ENCODE peak calls at places on chromosomes 4 and X, in seven cellular contexts. One of them, this sample, is unnamed.

GRCh38 chrX:53682885-53683555 is 3.5 kb downstream of the HUWE1 start:
- DNase-seq in gastrocnemius medialis: peak; percentile 40
- DNase-seq in body of pancreas: peak; percentile 25
- DNase-seq in upper lobe of left lung: peak; percentile 45
- DNase-seq in A549: peak; percentile 46
- DNase-seq in spleen: no peak
- DNase-seq in prostate gland: no peak
- DNase-seq in this sample: peak; percentile 74

GRCh38 chr4:85489273-85489672 is 14.3 kb downstream of the ARHGAP24 start:
- DNase-seq in gastrocnemius medialis: no peak
- DNase-seq in body of pancreas: no peak
- DNase-seq in upper lobe of left lung: no peak
- DNase-seq in A549: peak; percentile 54
- DNase-seq in spleen: no peak
- DNase-seq in prostate gland: no peak
- DNase-seq in this sample: no peak

GRCh38 chr4:26791346-26791745 is 69.3 kb upstream of the STIM2 start:
- DNase-seq in gastrocnemius medialis: no peak
- DNase-seq in body of pancreas: no peak
- DNase-seq in upper lobe of left lung: no peak
- DNase-seq in A549: no peak
- DNase-seq in spleen: no peak
- DNase-seq in prostate gland: no peak
- DNase-seq in this sample: no peak

GRCh38 chr4:159278399-159278798 is 175.5 kb downstream of the RAPGEF2 start:
- DNase-seq in gastrocnemius medialis: no peak
- DNase-seq in body of pancreas: no peak
- DNase-seq in upper lobe of left lung: no peak
- DNase-seq in A549: no peak
- DNase-seq in spleen: no peak
- DNase-seq in prostate gland: no peak
- DNase-seq in this sample: no peak

GRCh38 chr4:186979966-186980745 is 256.5 kb upstream of the FAT1 start:
- DNase-seq in gastrocnemius medialis: no peak
- DNase-seq in body of pancreas: no peak
- DNase-seq in upper lobe of left lung: no peak
- DNase-seq in A549: no peak
- DNase-seq in spleen: no peak
- DNase-seq in prostate gland: no peak
- DNase-seq in this sample: no peak

GRCh38 chrX:154735695-154736393 is 15.0 kb downstream of the GAB3 start:
- DNase-seq in gastrocnemius medialis: peak; percentile 53
- DNase-seq in body of pancreas: peak; percentile 58
- DNase-seq in upper lobe of left lung: peak; percentile 65
- DNase-seq in A549: no peak
- DNase-seq in spleen: no peak
- DNase-seq in prostate gland: no peak
- DNase-seq in this sample: no peak

GRCh38 chrX:71367396-71367795 is 1.2 kb downstream of the TAF1 start:
- DNase-seq in gastrocnemius medialis: no peak
- DNase-seq in body of pancreas: no peak
- DNase-seq in upper lobe of left lung: no peak
- DNase-seq in A549: no peak
- DNase-seq in spleen: no peak
- DNase-seq in prostate gland: no peak
- DNase-seq in this sample: no peak

GRCh38 chr4:21476753-21477152 is 471.8 kb downstream of the KCNIP4 start:
- DNase-seq in gastrocnemius medialis: no peak
- DNase-seq in body of pancreas: no peak
- DNase-seq in upper lobe of left lung: no peak
- DNase-seq in A549: no peak
- DNase-seq in spleen: no peak
- DNase-seq in prostate gland: no peak
- DNase-seq in this sample: no peak

GRCh38 chrX:38558681-38559080 is 2.7 kb upstream of the TSPAN7 start:
- DNase-seq in gastrocnemius medialis: no peak
- DNase-seq in body of pancreas: no peak
- DNase-seq in upper lobe of left lung: no peak
- DNase-seq in A549: no peak
- DNase-seq in spleen: no peak
- DNase-seq in prostate gland: no peak
- DNase-seq in this sample: no peak

GRCh38 chr4:53786632-53787031 is 195.3 kb upstream of the LNX1 start:
- DNase-seq in gastrocnemius medialis: no peak
- DNase-seq in body of pancreas: peak; percentile 10
- DNase-seq in upper lobe of left lung: no peak
- DNase-seq in A549: no peak
- DNase-seq in spleen: no peak
- DNase-seq in prostate gland: no peak
- DNase-seq in this sample: no peak

GRCh38 chr4:153637201-153637600 is 46.9 kb upstream of the TLR2 start:
- DNase-seq in gastrocnemius medialis: no peak
- DNase-seq in body of pancreas: no peak
- DNase-seq in upper lobe of left lung: no peak
- DNase-seq in A549: no peak
- DNase-seq in spleen: no peak
- DNase-seq in prostate gland: no peak
- DNase-seq in this sample: no peak

GRCh38 chr4:159966741-159967140 is 863.9 kb downstream of the RAPGEF2 start:
- DNase-seq in gastrocnemius medialis: no peak
- DNase-seq in body of pancreas: no peak
- DNase-seq in upper lobe of left lung: no peak
- DNase-seq in A549: no peak
- DNase-seq in spleen: no peak
- DNase-seq in prostate gland: no peak
- DNase-seq in this sample: no peak

GRCh38 chrX:77949840-77950239 is 19.6 kb downstream of the PGAM4 start:
- DNase-seq in gastrocnemius medialis: no peak
- DNase-seq in body of pancreas: peak; percentile 6
- DNase-seq in upper lobe of left lung: peak; percentile 54
- DNase-seq in A549: no peak
- DNase-seq in spleen: no peak
- DNase-seq in prostate gland: peak; percentile 24
- DNase-seq in this sample: no peak

GRCh38 chr4:184238072-184238743 is 20.5 kb upstream of the ENPP6 start:
- DNase-seq in gastrocnemius medialis: no peak
- DNase-seq in body of pancreas: no peak
- DNase-seq in upper lobe of left lung: no peak
- DNase-seq in A549: no peak
- DNase-seq in spleen: no peak
- DNase-seq in prostate gland: no peak
- DNase-seq in this sample: peak; percentile 11

GRCh38 chr4:82797048-82797590 is 1.5 kb downstream of the SCD5 start:
- DNase-seq in gastrocnemius medialis: no peak
- DNase-seq in body of pancreas: no peak
- DNase-seq in upper lobe of left lung: no peak
- DNase-seq in A549: no peak
- DNase-seq in spleen: no peak
- DNase-seq in prostate gland: no peak
- DNase-seq in this sample: no peak

GRCh38 chr4:46946914-46947313 is 37.9 kb upstream of the COX7B2 start:
- DNase-seq in gastrocnemius medialis: no peak
- DNase-seq in body of pancreas: no peak
- DNase-seq in upper lobe of left lung: no peak
- DNase-seq in A549: no peak
- DNase-seq in spleen: no peak
- DNase-seq in prostate gland: no peak
- DNase-seq in this sample: no peak

GRCh38 chr4:87848622-87849351 is 16.0 kb downstream of the MEPE start:
- DNase-seq in gastrocnemius medialis: peak; percentile 18
- DNase-seq in body of pancreas: peak; percentile 72
- DNase-seq in upper lobe of left lung: peak; percentile 55
- DNase-seq in A549: peak; percentile 15
- DNase-seq in spleen: no peak
- DNase-seq in prostate gland: peak; percentile 59
- DNase-seq in this sample: peak; percentile 65

GRCh38 chr4:181909368-181909767 is 333.8 kb upstream of the TENM3 start:
- DNase-seq in gastrocnemius medialis: no peak
- DNase-seq in body of pancreas: no peak
- DNase-seq in upper lobe of left lung: no peak
- DNase-seq in A549: no peak
- DNase-seq in spleen: no peak
- DNase-seq in prostate gland: no peak
- DNase-seq in this sample: no peak

GRCh38 chrX:38982370-38982769 is 181.1 kb downstream of the MID1IP1 start:
- DNase-seq in gastrocnemius medialis: no peak
- DNase-seq in body of pancreas: no peak
- DNase-seq in upper lobe of left lung: no peak
- DNase-seq in A549: no peak
- DNase-seq in spleen: no peak
- DNase-seq in prostate gland: no peak
- DNase-seq in this sample: no peak

GRCh38 chr4:53886090-53886489 is 178.3 kb downstream of the CHIC2 start:
- DNase-seq in gastrocnemius medialis: no peak
- DNase-seq in body of pancreas: peak; percentile 7
- DNase-seq in upper lobe of left lung: no peak
- DNase-seq in A549: no peak
- DNase-seq in spleen: no peak
- DNase-seq in prostate gland: no peak
- DNase-seq in this sample: no peak

GRCh38 chr4:138192113-138192512 is 50.0 kb downstream of the SLC7A11 start:
- DNase-seq in gastrocnemius medialis: no peak
- DNase-seq in body of pancreas: no peak
- DNase-seq in upper lobe of left lung: no peak
- DNase-seq in A549: peak; percentile 31
- DNase-seq in spleen: no peak
- DNase-seq in prostate gland: no peak
- DNase-seq in this sample: no peak

GRCh38 chrX:65706041-65706828 is 38.8 kb downstream of the MSN start:
- DNase-seq in gastrocnemius medialis: peak; percentile 9
- DNase-seq in body of pancreas: peak; percentile 37
- DNase-seq in upper lobe of left lung: peak; percentile 63
- DNase-seq in A549: peak; percentile 30
- DNase-seq in spleen: no peak
- DNase-seq in prostate gland: no peak
- DNase-seq in this sample: no peak

GRCh38 chrX:12970691-12971202 is 4.2 kb upstream of the TMSB4X start:
- DNase-seq in gastrocnemius medialis: no peak
- DNase-seq in body of pancreas: peak; percentile 69
- DNase-seq in upper lobe of left lung: peak; percentile 60
- DNase-seq in A549: no peak
- DNase-seq in spleen: peak; percentile 64
- DNase-seq in prostate gland: no peak
- DNase-seq in this sample: peak; percentile 50

GRCh38 chrX:132227383-132228112 is 8.3 kb upstream of the RAP2C start:
- DNase-seq in gastrocnemius medialis: peak; percentile 55
- DNase-seq in body of pancreas: no peak
- DNase-seq in upper lobe of left lung: no peak
- DNase-seq in A549: no peak
- DNase-seq in spleen: no peak
- DNase-seq in prostate gland: no peak
- DNase-seq in this sample: no peak

GRCh38 chr4:72971572-72971971 is 97.9 kb downstream of the COX18 start:
- DNase-seq in gastrocnemius medialis: no peak
- DNase-seq in body of pancreas: no peak
- DNase-seq in upper lobe of left lung: no peak
- DNase-seq in A549: no peak
- DNase-seq in spleen: no peak
- DNase-seq in prostate gland: no peak
- DNase-seq in this sample: no peak

GRCh38 chrX:140393507-140393906 is 111.4 kb downstream of the SOX3 start:
- DNase-seq in gastrocnemius medialis: no peak
- DNase-seq in body of pancreas: no peak
- DNase-seq in upper lobe of left lung: no peak
- DNase-seq in A549: no peak
- DNase-seq in spleen: no peak
- DNase-seq in prostate gland: no peak
- DNase-seq in this sample: no peak

GRCh38 chr4:81789741-81790402 is 318.2 kb upstream of the RASGEF1B start:
- DNase-seq in gastrocnemius medialis: no peak
- DNase-seq in body of pancreas: no peak
- DNase-seq in upper lobe of left lung: no peak
- DNase-seq in A549: no peak
- DNase-seq in spleen: no peak
- DNase-seq in prostate gland: no peak
- DNase-seq in this sample: peak; percentile 38

GRCh38 chr4:86306816-86307215 is 53.0 kb downstream of the MAPK10 start:
- DNase-seq in gastrocnemius medialis: no peak
- DNase-seq in body of pancreas: no peak
- DNase-seq in upper lobe of left lung: no peak
- DNase-seq in A549: no peak
- DNase-seq in spleen: no peak
- DNase-seq in prostate gland: no peak
- DNase-seq in this sample: no peak

GRCh38 chr4:121165206-121165605 is 1.1 kb upstream of the TNIP3 start:
- DNase-seq in gastrocnemius medialis: no peak
- DNase-seq in body of pancreas: no peak
- DNase-seq in upper lobe of left lung: no peak
- DNase-seq in A549: no peak
- DNase-seq in spleen: no peak
- DNase-seq in prostate gland: no peak
- DNase-seq in this sample: no peak

GRCh38 chrX:9677098-9677739 is 88.4 kb downstream of the GPR143 start:
- DNase-seq in gastrocnemius medialis: no peak
- DNase-seq in body of pancreas: peak; percentile 3
- DNase-seq in upper lobe of left lung: no peak
- DNase-seq in A549: no peak
- DNase-seq in spleen: no peak
- DNase-seq in prostate gland: peak; percentile 25
- DNase-seq in this sample: no peak

GRCh38 chr4:56530269-56531148 is 24.9 kb downstream of the ARL9 start:
- DNase-seq in gastrocnemius medialis: peak; percentile 63
- DNase-seq in body of pancreas: peak; percentile 84
- DNase-seq in upper lobe of left lung: peak; percentile 89
- DNase-seq in A549: peak; percentile 38
- DNase-seq in spleen: peak; percentile 92
- DNase-seq in prostate gland: peak; percentile 81
- DNase-seq in this sample: peak; percentile 96
- TF ChIP-seq POLR2A in gastrocnemius medialis: no peak
- TF ChIP-seq POLR2A in body of pancreas: no peak
- TF ChIP-seq POLR2A in upper lobe of left lung: no peak
- TF ChIP-seq POLR2A in A549: peak; percentile 44
- TF ChIP-seq POLR2A in spleen: no peak
- TF ChIP-seq POLR2A in prostate gland: no peak
- TF ChIP-seq POLR2A in this sample: peak; percentile 88

GRCh38 chr4:102501176-102501634 is at the start of gene NFKB1:
- DNase-seq in gastrocnemius medialis: peak; percentile 66
- DNase-seq in body of pancreas: peak; percentile 82
- DNase-seq in upper lobe of left lung: peak; percentile 79
- DNase-seq in A549: no peak
- DNase-seq in spleen: peak; percentile 94
- DNase-seq in prostate gland: peak; percentile 47
- DNase-seq in this sample: peak; percentile 83
- TF ChIP-seq POLR2A in gastrocnemius medialis: no peak
- TF ChIP-seq POLR2A in body of pancreas: peak; percentile 77
- TF ChIP-seq POLR2A in upper lobe of left lung: no peak
- TF ChIP-seq POLR2A in A549: peak; percentile 31
- TF ChIP-seq POLR2A in spleen: no peak
- TF ChIP-seq POLR2A in prostate gland: no peak
- TF ChIP-seq POLR2A in this sample: no peak

GRCh38 chrX:110002300-110003166 is at the start of gene TMEM164:
- DNase-seq in gastrocnemius medialis: peak; percentile 78
- DNase-seq in body of pancreas: peak; percentile 82
- DNase-seq in upper lobe of left lung: peak; percentile 84
- DNase-seq in A549: peak; percentile 69
- DNase-seq in spleen: peak; percentile 96
- DNase-seq in prostate gland: peak; percentile 69
- DNase-seq in this sample: peak; percentile 90
- TF ChIP-seq POLR2A in gastrocnemius medialis: peak; percentile 46
- TF ChIP-seq POLR2A in body of pancreas: peak; percentile 55
- TF ChIP-seq POLR2A in upper lobe of left lung: peak; percentile 66
- TF ChIP-seq POLR2A in A549: peak; percentile 83
- TF ChIP-seq POLR2A in spleen: no peak
- TF ChIP-seq POLR2A in prostate gland: peak; percentile 6
- TF ChIP-seq POLR2A in this sample: peak; percentile 17

GRCh38 chr4:102534845-102535244 is 33.7 kb downstream of the NFKB1 start:
- DNase-seq in gastrocnemius medialis: no peak
- DNase-seq in body of pancreas: no peak
- DNase-seq in upper lobe of left lung: no peak
- DNase-seq in A549: no peak
- DNase-seq in spleen: no peak
- DNase-seq in prostate gland: no peak
- DNase-seq in this sample: no peak
- TF ChIP-seq POLR2A in gastrocnemius medialis: no peak
- TF ChIP-seq POLR2A in body of pancreas: no peak
- TF ChIP-seq POLR2A in upper lobe of left lung: no peak
- TF ChIP-seq POLR2A in A549: no peak
- TF ChIP-seq POLR2A in spleen: no peak
- TF ChIP-seq POLR2A in prostate gland: no peak
- TF ChIP-seq POLR2A in this sample: no peak

This sample was measured in erythroblast.